ENCODE peak calls at places on chromosome 19, in four cellular contexts. One of them, this sample, is unnamed.

GRCh38 chr19:57437931-57438330 is 2.8 kb downstream of the ZNF749 start:
- DNase-seq in HepG2: no peak
- DNase-seq in K562: no peak
- DNase-seq in GM12878: no peak
- DNase-seq in this sample: no peak

GRCh38 chr19:4620675-4621074 is 18.6 kb upstream of the TNFAIP8L1 start:
- DNase-seq in HepG2: no peak
- DNase-seq in K562: no peak
- DNase-seq in GM12878: no peak
- DNase-seq in this sample: no peak

GRCh38 chr19:38145627-38146026 is 78.4 kb downstream of the DPF1 start:
- DNase-seq in HepG2: no peak
- DNase-seq in K562: no peak
- DNase-seq in GM12878: no peak
- DNase-seq in this sample: no peak

GRCh38 chr19:39341720-39342604 is at the start of gene SAMD4B:
- DNase-seq in HepG2: peak
- DNase-seq in K562: peak
- DNase-seq in GM12878: peak
- DNase-seq in this sample: peak

GRCh38 chr19:46056536-46056935 is 15.7 kb upstream of the IGFL4 start:
- DNase-seq in HepG2: peak
- DNase-seq in K562: no peak
- DNase-seq in GM12878: no peak
- DNase-seq in this sample: no peak

GRCh38 chr19:33193864-33194362 is at the start of gene LRP3:
- DNase-seq in HepG2: no peak
- DNase-seq in K562: peak
- DNase-seq in GM12878: no peak
- DNase-seq in this sample: peak

GRCh38 chr19:55189424-55189823 is 9.3 kb upstream of the SYT5 start:
- DNase-seq in HepG2: no peak
- DNase-seq in K562: no peak
- DNase-seq in GM12878: no peak
- DNase-seq in this sample: no peak

GRCh38 chr19:58586131-58586765 is 13.1 kb upstream of the MZF1 start:
- DNase-seq in HepG2: no peak
- DNase-seq in K562: no peak
- DNase-seq in GM12878: no peak
- DNase-seq in this sample: no peak

GRCh38 chr19:51687791-51688664 is 5.1 kb upstream of the SPACA6 start:
- DNase-seq in HepG2: no peak
- DNase-seq in K562: peak
- DNase-seq in GM12878: no peak
- DNase-seq in this sample: peak

GRCh38 chr19:11995174-11995573 is 30.3 kb downstream of the ZNF763 start:
- DNase-seq in HepG2: no peak
- DNase-seq in K562: peak
- DNase-seq in GM12878: no peak
- DNase-seq in this sample: no peak

GRCh38 chr19:54696117-54696548 is 28.1 kb upstream of the KIR3DL3 start:
- DNase-seq in HepG2: no peak
- DNase-seq in K562: peak
- DNase-seq in GM12878: no peak
- DNase-seq in this sample: no peak

GRCh38 chr19:33552191-33552927 is 30.8 kb upstream of the PEPD start:
- DNase-seq in HepG2: no peak
- DNase-seq in K562: no peak
- DNase-seq in GM12878: no peak
- DNase-seq in this sample: no peak

GRCh38 chr19:50275577-50276368 is 53.4 kb downstream of the KCNC3 start:
- DNase-seq in HepG2: peak
- DNase-seq in K562: no peak
- DNase-seq in GM12878: no peak
- DNase-seq in this sample: no peak

GRCh38 chr19:12112238-12112637 is 27.9 kb downstream of the ZNF20 start:
- DNase-seq in HepG2: peak
- DNase-seq in K562: no peak
- DNase-seq in GM12878: no peak
- DNase-seq in this sample: no peak

GRCh38 chr19:13505761-13506549 is at the start of gene CACNA1A:
- DNase-seq in HepG2: no peak
- DNase-seq in K562: peak
- DNase-seq in GM12878: no peak
- DNase-seq in this sample: peak

GRCh38 chr19:56245062-56245740 is 27.3 kb upstream of the EDDM13 start:
- DNase-seq in HepG2: no peak
- DNase-seq in K562: no peak
- DNase-seq in GM12878: no peak
- DNase-seq in this sample: no peak

GRCh38 chr19:2181618-2181997 is 17.9 kb downstream of the DOT1L start:
- DNase-seq in HepG2: no peak
- DNase-seq in K562: no peak
- DNase-seq in GM12878: no peak
- DNase-seq in this sample: no peak

GRCh38 chr19:4851551-4852290 is 15.7 kb downstream of the PLIN3 start:
- DNase-seq in HepG2: peak
- DNase-seq in K562: peak
- DNase-seq in GM12878: no peak
- DNase-seq in this sample: peak

GRCh38 chr19:58261600-58261967 is 17.2 kb upstream of the ZNF8 start:
- DNase-seq in HepG2: no peak
- DNase-seq in K562: no peak
- DNase-seq in GM12878: no peak
- DNase-seq in this sample: no peak

GRCh38 chr19:32318884-32319520 is 26.4 kb upstream of the ZNF507 start:
- DNase-seq in HepG2: no peak
- DNase-seq in K562: peak
- DNase-seq in GM12878: no peak
- DNase-seq in this sample: peak

GRCh38 chr19:40341601-40342482 is 6.4 kb downstream of the C19orf47 start:
- DNase-seq in HepG2: no peak
- DNase-seq in K562: no peak
- DNase-seq in GM12878: no peak
- DNase-seq in this sample: no peak

GRCh38 chr19:1138121-1138520 is 34.3 kb downstream of the GPX4 start:
- DNase-seq in HepG2: no peak
- DNase-seq in K562: no peak
- DNase-seq in GM12878: no peak
- DNase-seq in this sample: no peak

GRCh38 chr19:47003611-47003935 is 16.1 kb upstream of the NPAS1 start:
- DNase-seq in HepG2: no peak
- DNase-seq in K562: no peak
- DNase-seq in GM12878: no peak
- DNase-seq in this sample: no peak

GRCh38 chr19:11578342-11579142 is 1.1 kb upstream of the ACP5 start:
- DNase-seq in HepG2: peak
- DNase-seq in K562: peak
- DNase-seq in GM12878: no peak
- DNase-seq in this sample: peak

GRCh38 chr19:10603873-10604459 is 16.9 kb upstream of the AP1M2 start:
- DNase-seq in HepG2: no peak
- DNase-seq in K562: no peak
- DNase-seq in GM12878: peak
- DNase-seq in this sample: no peak

GRCh38 chr19:10112037-10112751 is 701 bp downstream of the P2RY11 start:
- DNase-seq in HepG2: no peak
- DNase-seq in K562: peak
- DNase-seq in GM12878: no peak
- DNase-seq in this sample: no peak

GRCh38 chr19:10858204-10858828 is 10.1 kb downstream of the C19orf38 start:
- DNase-seq in HepG2: no peak
- DNase-seq in K562: peak
- DNase-seq in GM12878: no peak
- DNase-seq in this sample: peak

GRCh38 chr19:51345076-51345620 is 3.2 kb upstream of the VSIG10L start:
- DNase-seq in HepG2: no peak
- DNase-seq in K562: no peak
- DNase-seq in GM12878: no peak
- DNase-seq in this sample: no peak

GRCh38 chr19:36093146-36093662 is 17.7 kb upstream of the OVOL3 start:
- DNase-seq in HepG2: no peak
- DNase-seq in K562: no peak
- DNase-seq in GM12878: peak
- DNase-seq in this sample: no peak

GRCh38 chr19:6087074-6087506 is 23.2 kb downstream of the RFX2 start:
- DNase-seq in HepG2: peak
- DNase-seq in K562: peak
- DNase-seq in GM12878: peak
- DNase-seq in this sample: no peak

GRCh38 chr19:1206733-1207301 is 1.2 kb downstream of the STK11 start:
- DNase-seq in HepG2: no peak
- DNase-seq in K562: no peak
- DNase-seq in GM12878: no peak
- DNase-seq in this sample: no peak

GRCh38 chr19:6521718-6522646 is 8.8 kb upstream of the TNFSF9 start:
- DNase-seq in HepG2: no peak
- DNase-seq in K562: peak
- DNase-seq in GM12878: peak
- DNase-seq in this sample: no peak

GRCh38 chr19:19997656-19998268 is 41.5 kb downstream of the ZNF682 start:
- DNase-seq in HepG2: no peak
- DNase-seq in K562: peak
- DNase-seq in GM12878: no peak
- DNase-seq in this sample: peak

GRCh38 chr19:23002690-23003422 is at the start of gene ZNF728:
- DNase-seq in HepG2: no peak
- DNase-seq in K562: peak
- DNase-seq in GM12878: no peak
- DNase-seq in this sample: no peak

GRCh38 chr19:18160792-18161690 is 8.1 kb downstream of the PIK3R2 start:
- DNase-seq in HepG2: peak
- DNase-seq in K562: peak
- DNase-seq in GM12878: no peak
- DNase-seq in this sample: peak
- TF ChIP-seq TCF7 in HepG2: no peak
- TF ChIP-seq TCF7 in K562: no peak
- TF ChIP-seq TCF7 in GM12878: no peak
- TF ChIP-seq TCF7 in this sample: no peak

DNA sequence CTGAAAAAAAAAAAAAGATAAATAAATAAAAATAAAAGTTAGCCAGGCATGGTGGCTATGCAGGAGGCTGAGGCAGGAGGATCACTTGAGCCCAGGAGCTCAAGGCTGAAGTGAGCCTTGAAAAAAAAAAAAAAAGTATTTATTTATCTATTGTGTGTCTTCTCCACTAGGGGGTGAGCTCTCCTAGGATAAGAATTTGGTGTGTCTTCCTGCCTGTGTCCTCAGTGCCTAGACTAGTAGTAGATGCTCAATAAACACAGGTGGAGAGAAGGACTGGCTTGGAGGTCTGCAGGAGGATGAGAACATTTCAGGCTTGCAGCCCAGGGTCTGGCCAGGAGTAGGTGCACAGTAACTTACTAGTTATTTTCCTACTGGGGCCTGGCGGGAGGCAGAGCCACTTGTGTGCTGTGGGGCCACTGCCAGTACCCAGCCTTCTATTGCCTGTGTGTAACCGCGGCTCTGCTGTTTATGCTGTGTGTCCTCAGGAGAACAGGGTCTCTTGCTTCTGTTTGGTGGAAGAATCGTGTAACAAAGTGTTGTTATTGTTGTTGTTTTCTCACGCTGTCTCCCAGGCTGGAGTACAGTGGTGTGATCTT is 5.4 kb downstream of the LMTK3 start:
- DNase-seq in HepG2: peak
- DNase-seq in K562: peak
- DNase-seq in GM12878: no peak
- DNase-seq in this sample: no peak
- TF ChIP-seq TCF7 in HepG2: no peak
- TF ChIP-seq TCF7 in K562: no peak
- TF ChIP-seq TCF7 in GM12878: no peak
- TF ChIP-seq TCF7 in this sample: no peak

DNA sequence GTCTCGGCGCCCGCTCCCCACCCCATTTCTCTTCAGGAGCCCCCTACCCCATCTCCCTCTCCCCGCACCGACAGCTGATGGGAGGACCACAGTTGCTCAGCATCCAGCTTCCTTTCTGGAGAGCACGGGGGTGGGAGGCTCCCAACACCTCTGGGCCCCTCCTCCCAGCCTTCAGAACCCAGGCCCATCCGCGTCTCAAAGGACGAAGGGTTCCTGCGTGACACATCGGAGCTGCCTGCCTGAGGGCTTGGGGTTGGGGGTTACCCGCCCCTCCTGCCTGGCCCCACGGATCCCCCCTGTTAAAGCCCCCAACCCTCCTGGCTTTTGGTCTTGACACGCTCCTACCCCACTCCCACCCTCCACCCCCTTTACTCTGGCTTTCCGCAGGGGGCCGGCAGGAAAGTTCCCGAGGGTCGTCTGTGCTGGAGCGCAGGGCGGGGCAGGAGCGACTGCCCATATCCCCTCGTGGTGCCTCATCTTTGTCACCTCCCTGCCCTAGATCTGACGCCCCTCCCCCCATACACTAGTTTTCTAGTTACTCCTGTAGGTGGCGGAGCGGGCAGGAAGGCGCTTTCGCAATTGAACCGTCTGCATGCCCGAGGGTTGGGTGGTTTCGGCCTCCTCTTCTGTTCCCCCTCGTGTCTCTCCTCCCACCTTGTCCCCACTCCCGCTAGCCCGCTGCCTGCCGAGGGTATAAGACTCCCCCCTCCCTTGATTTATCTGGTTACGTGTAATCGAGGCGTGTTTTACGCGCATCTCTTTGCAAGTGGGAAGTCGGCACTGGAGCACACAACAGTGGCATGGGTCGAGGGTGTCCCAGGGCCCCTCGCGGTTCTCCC is 922 bp downstream of the TRAPPC5 start:
- DNase-seq in HepG2: peak
- DNase-seq in K562: peak
- DNase-seq in GM12878: no peak
- DNase-seq in this sample: peak
- TF ChIP-seq TCF7 in HepG2: no peak
- TF ChIP-seq TCF7 in K562: no peak
- TF ChIP-seq TCF7 in GM12878: no peak
- TF ChIP-seq TCF7 in this sample: no peak

GRCh38 chr19:44753932-44754742 is 5.6 kb downstream of the BCL3 start:
- DNase-seq in HepG2: no peak
- DNase-seq in K562: peak
- DNase-seq in GM12878: no peak
- DNase-seq in this sample: peak
- TF ChIP-seq TCF7 in HepG2: no peak
- TF ChIP-seq TCF7 in K562: no peak
- TF ChIP-seq TCF7 in GM12878: no peak
- TF ChIP-seq TCF7 in this sample: no peak